ENCODE peak calls at places on chromosomes 4 and X, in ten cellular contexts. F is GM20000; B is cerebellum; V is GM12891; P is HT-29; O is stimulated activated CD8-positive, alpha-beta memory T cell treated with anti-CD3 and anti-CD28 coated beads, Interleukin-15, amount 100 ng/mL, for 48 hours; A is dorsolateral prefrontal cortex; X is AG04450; D is GM04504; T is stimulated activated CD4-positive, alpha-beta T cell treated with anti-CD3 and anti-CD28 coated beads, Interleukin-2, amount 100 ng/mL, for 24 hours. Q is an unnamed sample.

GRCh38 chrX:2549874-2550273 is 49.1 kb upstream of the DHRSX start:
- DNase-seq in F (no peak), B (no peak), V (no peak), P (no peak), O (no peak), A (no peak), X (no peak), D (no peak), T (no peak), Q (no peak)

GRCh38 chrX:9341305-9342201 is 123.3 kb upstream of the TBL1X start:
- DNase-seq in F (peak), B (no peak), V (peak), P (peak), O (peak), A (no peak), X (no peak), D (no peak), T (peak), Q (no peak)

GRCh38 chrX:107766470-107767140 is 9.0 kb downstream of the TSC22D3 start:
- DNase-seq in F (no peak), B (no peak), V (no peak), P (no peak), O (no peak), A (no peak), X (no peak), D (no peak), T (no peak), Q (no peak)

GRCh38 chr4:76905521-76905920 is 7.6 kb upstream of the SOWAHB start:
- DNase-seq in F (no peak), B (no peak), V (no peak), P (no peak), O (no peak), A (no peak), X (peak), D (peak), T (no peak), Q (no peak)

GRCh38 chrX:119121341-119121740 is 6.3 kb downstream of the KIAA1210 start:
- DNase-seq in F (no peak), B (no peak), V (no peak), P (no peak), O (no peak), A (no peak), X (no peak), D (peak), T (no peak), Q (no peak)

GRCh38 chr4:109160494-109160893 is 142.0 kb downstream of the COL25A1 start:
- DNase-seq in F (no peak), B (no peak), V (no peak), P (no peak), O (no peak), A (no peak), X (no peak), D (no peak), T (no peak), Q (no peak)

GRCh38 chr4:76187152-76187551 is 26.5 kb downstream of the SCARB2 start:
- DNase-seq in F (no peak), B (no peak), V (no peak), P (no peak), O (no peak), A (no peak), X (no peak), D (no peak), T (no peak), Q (no peak)

GRCh38 chrX:31071725-31072124 is at the start of gene FTHL17:
- DNase-seq in F (no peak), B (no peak), V (no peak), P (no peak), O (no peak), A (no peak), X (no peak), D (no peak), T (no peak), Q (no peak)

GRCh38 chr4:177117256-177117655 is 192.4 kb upstream of the NEIL3 start:
- DNase-seq in F (no peak), B (no peak), V (no peak), P (no peak), O (no peak), A (no peak), X (no peak), D (no peak), T (no peak), Q (no peak)

GRCh38 chrX:69222103-69223090 is 57.1 kb upstream of the PJA1 start:
- DNase-seq in F (peak), B (peak), V (peak), P (peak), O (peak), A (peak), X (peak), D (peak), T (peak), Q (peak)

GRCh38 chr4:159010563-159011260 is 92.2 kb upstream of the RAPGEF2 start:
- DNase-seq in F (no peak), B (peak), V (no peak), P (no peak), O (no peak), A (peak), X (peak), D (peak), T (no peak), Q (peak)

GRCh38 chr4:107930821-107931774 is at the start of gene CYP2U1:
- DNase-seq in F (peak), B (peak), V (peak), P (peak), O (peak), A (peak), X (peak), D (peak), T (peak), Q (peak)

GRCh38 chr4:82422616-82423015 is 7.6 kb downstream of the HNRNPDL start:
- DNase-seq in F (no peak), B (no peak), V (no peak), P (peak), O (no peak), A (no peak), X (no peak), D (no peak), T (no peak), Q (no peak)

GRCh38 chr4:14934704-14935390 is 67.4 kb upstream of the CPEB2 start:
- DNase-seq in F (no peak), B (no peak), V (no peak), P (no peak), O (no peak), A (no peak), X (no peak), D (no peak), T (no peak), Q (no peak)

GRCh38 chr4:1676605-1677525 is 7.2 kb downstream of the FAM53A start:
- DNase-seq in F (peak), B (no peak), V (no peak), P (no peak), O (no peak), A (no peak), X (no peak), D (no peak), T (no peak), Q (no peak)

GRCh38 chr4:128528177-128528576 is 240.6 kb upstream of the PGRMC2 start:
- DNase-seq in F (no peak), B (no peak), V (no peak), P (no peak), O (no peak), A (no peak), X (no peak), D (no peak), T (no peak), Q (no peak)

GRCh38 chrX:29155286-29155685 is 568.0 kb downstream of the IL1RAPL1 start:
- DNase-seq in F (no peak), B (no peak), V (no peak), P (no peak), O (no peak), A (no peak), X (no peak), D (no peak), T (no peak), Q (no peak)

GRCh38 chr4:180028682-180029081 is 2214.5 kb upstream of the TENM3 start:
- DNase-seq in F (no peak), B (no peak), V (no peak), P (peak), O (no peak), A (no peak), X (peak), D (no peak), T (no peak), Q (no peak)

GRCh38 chr4:159608434-159608833 is 505.6 kb downstream of the RAPGEF2 start:
- DNase-seq in F (no peak), B (peak), V (no peak), P (peak), O (no peak), A (no peak), X (no peak), D (no peak), T (no peak), Q (no peak)

GRCh38 chrX:81120936-81121351 is 80.8 kb downstream of the HMGN5 start:
- DNase-seq in F (peak), B (no peak), V (no peak), P (peak), O (no peak), A (no peak), X (no peak), D (peak), T (peak), Q (peak)

GRCh38 chr4:159446266-159446976 is 343.5 kb downstream of the RAPGEF2 start:
- DNase-seq in F (peak), B (peak), V (peak), P (peak), O (no peak), A (peak), X (peak), D (peak), T (peak), Q (no peak)

GRCh38 chr4:183828125-183828524 is 77.0 kb upstream of the STOX2 start:
- DNase-seq in F (no peak), B (no peak), V (no peak), P (no peak), O (no peak), A (no peak), X (no peak), D (no peak), T (no peak), Q (no peak)

GRCh38 chrX:110395877-110396276 is 37.2 kb downstream of the RTL9 start:
- DNase-seq in F (no peak), B (no peak), V (no peak), P (no peak), O (no peak), A (no peak), X (no peak), D (no peak), T (no peak), Q (no peak)

GRCh38 chrX:65587616-65588526 is 53.3 kb upstream of the LAS1L start:
- DNase-seq in F (no peak), B (no peak), V (no peak), P (peak), O (no peak), A (peak), X (peak), D (no peak), T (no peak), Q (no peak)

GRCh38 chr4:21884615-21885014 is 64.0 kb downstream of the KCNIP4 start:
- DNase-seq in F (no peak), B (no peak), V (no peak), P (no peak), O (peak), A (no peak), X (no peak), D (no peak), T (no peak), Q (no peak)

Q was measured in occipital lobe.